ENCODE peak calls at places on chromosome 16, in five cellular contexts. G is left ventricle myocardium inferior; Y is vagina; L is kidney; V is CD8-positive, alpha-beta memory T cell. S is an unnamed sample.

GRCh38 chr16:59169168-59169567 is 435.1 kb upstream of the GOT2 start:
- DNase-seq in G (no peak), Y (no peak), V (no peak), L (no peak), S (no peak)

GRCh38 chr16:3612510-3613466 is 1.4 kb upstream of the SLX4 start:
- DNase-seq in G (no peak), L (no peak), V (no peak), Y (no peak), S (no peak)

GRCh38 chr16:11254913-11255736 is 879 bp downstream of the SOCS1 start:
- DNase-seq in L (peak; percentile 85), G (peak; percentile 33), V (peak; percentile 80), Y (no peak), S (peak; percentile 50)

GRCh38 chr16:68359398-68360191 is 48.8 kb downstream of the PRMT7 start:
- DNase-seq in Y (no peak), L (no peak), G (no peak), V (no peak), S (no peak)

GRCh38 chr16:53085539-53086450 is 31.0 kb downstream of the CHD9 start:
- DNase-seq in G (no peak), Y (no peak), L (no peak), V (no peak), S (no peak)

GRCh38 chr16:5058476-5058875 is 7.3 kb downstream of the C16orf89 start:
- DNase-seq in L (no peak), V (no peak), Y (no peak), G (no peak), S (no peak)

GRCh38 chr16:89210165-89210903 is 7.2 kb upstream of the ZNF778 start:
- DNase-seq in G (no peak), Y (no peak), V (no peak), L (no peak), S (no peak)

GRCh38 chr16:31002252-31002700 is 8.2 kb downstream of the STX1B start:
- DNase-seq in V (no peak), Y (no peak), G (no peak), L (no peak), S (no peak)

GRCh38 chr16:83744521-83744981 is 63.2 kb upstream of the HSBP1 start:
- DNase-seq in G (peak; percentile 20), L (peak; percentile 86), V (no peak), Y (no peak), S (no peak)

GRCh38 chr16:89072216-89073130 is 21.2 kb upstream of the ACSF3 start:
- DNase-seq in V (no peak), Y (no peak), G (peak; percentile 31), L (no peak), S (no peak)

GRCh38 chr16:25959216-25959615 is 267.5 kb downstream of the HS3ST4 start:
- DNase-seq in Y (no peak), G (no peak), L (no peak), V (no peak), S (no peak)

GRCh38 chr16:35689764-35690163 is 2230.4 kb downstream of the TP53TG3F start:
- DNase-seq in V (no peak), Y (no peak), L (no peak), G (no peak), S (no peak)

GRCh38 chr16:20611975-20612471 is 35.9 kb upstream of the ACSM2B start:
- DNase-seq in G (peak; percentile 80), L (no peak), V (no peak), Y (no peak), S (no peak)

GRCh38 chr16:59886021-59886420 is 1151.9 kb upstream of the GOT2 start:
- DNase-seq in G (peak; percentile 36), Y (no peak), V (no peak), L (no peak), S (no peak)

GRCh38 chr16:11276143-11276879 is at the start of gene PRM2:
- DNase-seq in V (no peak), G (no peak), Y (no peak), L (no peak), S (no peak)

GRCh38 chr16:66357523-66357928 is 9.0 kb upstream of the CDH5 start:
- DNase-seq in L (no peak), Y (no peak), G (no peak), V (peak; percentile 8), S (no peak)

GRCh38 chr16:46774743-46775177 is 26.6 kb upstream of the MYLK3 start:
- DNase-seq in L (no peak), Y (no peak), V (no peak), G (no peak), S (no peak)

GRCh38 chr16:17420821-17421220 is 49.9 kb downstream of the XYLT1 start:
- DNase-seq in G (no peak), Y (no peak), V (no peak), L (no peak), S (no peak)

GRCh38 chr16:53429221-53429943 is 4.9 kb upstream of the RBL2 start:
- DNase-seq in V (no peak), G (no peak), Y (no peak), L (no peak), S (no peak)

GRCh38 chr16:19540241-19540970 is 15.1 kb upstream of the VPS35L start:
- DNase-seq in V (no peak), G (no peak), Y (no peak), L (no peak), S (no peak)
- H3K36me3 ChIP-seq in V (peaks cover 19% of the 10 kb centered on the region), G (peaks cover 80% of the 10 kb centered on the region), Y (peaks cover 43% of the 10 kb centered on the region), L (peaks cover 13% of the 10 kb centered on the region), S (peaks cover 37% of the 10 kb centered on the region)

DNA sequence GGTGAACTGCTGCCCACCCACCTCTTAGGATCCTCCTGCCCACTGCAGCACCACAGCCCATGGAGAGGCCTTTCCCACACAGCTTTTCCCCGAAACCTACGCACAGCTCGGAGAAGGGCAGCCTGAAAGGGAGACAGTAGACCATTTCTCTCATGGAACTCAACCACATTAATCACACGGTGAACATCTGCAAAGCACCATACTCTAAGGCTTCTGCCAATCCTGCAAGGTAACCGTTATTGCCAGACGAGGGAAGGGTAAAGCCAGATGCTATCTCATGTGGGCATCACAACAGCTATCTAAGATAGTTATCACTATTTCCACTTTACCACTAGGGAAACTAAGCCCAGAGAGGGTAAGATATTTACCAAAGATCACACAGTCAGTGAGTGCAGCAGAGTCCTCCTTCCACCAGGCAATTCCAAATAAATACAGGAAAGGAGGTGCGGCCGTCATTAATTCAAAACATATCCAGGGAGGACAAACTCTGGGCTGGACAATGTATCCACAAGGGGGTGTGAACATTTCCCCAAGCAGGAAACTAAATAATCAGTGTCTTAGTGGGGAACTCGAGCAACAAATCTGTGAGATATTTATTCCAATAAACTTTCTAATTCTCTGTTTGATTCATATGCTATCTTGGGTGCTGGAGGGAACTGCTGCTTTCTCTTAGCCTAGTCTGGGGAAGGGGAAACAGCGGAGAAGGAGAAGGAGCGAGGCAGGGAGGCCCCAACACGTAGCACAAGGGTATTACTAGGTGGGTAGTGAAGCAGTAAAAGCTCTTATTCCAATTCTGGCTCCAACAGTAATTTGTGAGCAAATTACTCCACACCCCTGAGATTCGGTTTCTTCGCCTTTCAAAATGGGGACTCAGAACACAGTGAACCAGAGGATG is 723 bp downstream of the TMEM186 start:
- DNase-seq in G (no peak), Y (no peak), L (no peak), V (no peak), S (no peak)
- H3K9me3 ChIP-seq in G (no peaks in the 10 kb centered on the region), Y (no peaks in the 10 kb centered on the region), L (no peaks in the 10 kb centered on the region), V (no peaks in the 10 kb centered on the region), S (no peaks in the 10 kb centered on the region)

DNA sequence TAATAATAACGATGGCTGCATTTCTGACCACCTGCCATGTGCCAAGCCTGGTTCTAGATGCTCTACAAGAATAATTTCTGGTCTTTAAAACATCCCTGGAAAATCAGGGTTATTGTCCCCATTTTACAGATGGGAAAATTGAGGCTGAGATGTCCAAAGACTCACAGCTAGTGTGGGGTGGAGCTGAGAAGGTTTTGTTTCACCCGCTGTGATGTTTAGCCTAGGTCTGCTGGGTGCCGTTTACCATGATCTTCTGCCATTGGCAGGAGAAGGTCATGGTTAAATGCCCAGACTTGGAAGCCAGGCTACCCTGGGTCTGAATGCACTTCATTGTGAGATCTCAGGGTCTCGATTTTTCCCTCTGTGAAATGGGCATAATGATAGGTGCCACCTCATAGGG is 159.1 kb upstream of the PLCG2 start:
- DNase-seq in Y (no peak), V (no peak), G (no peak), L (no peak), S (no peak)
- H3K4me1 ChIP-seq in Y (peaks cover 83% of the 10 kb centered on the region), V (peaks cover 28% of the 10 kb centered on the region), G (peaks cover 20% of the 10 kb centered on the region), L (peaks cover 26% of the 10 kb centered on the region), S (peaks cover 18% of the 10 kb centered on the region)

DNA sequence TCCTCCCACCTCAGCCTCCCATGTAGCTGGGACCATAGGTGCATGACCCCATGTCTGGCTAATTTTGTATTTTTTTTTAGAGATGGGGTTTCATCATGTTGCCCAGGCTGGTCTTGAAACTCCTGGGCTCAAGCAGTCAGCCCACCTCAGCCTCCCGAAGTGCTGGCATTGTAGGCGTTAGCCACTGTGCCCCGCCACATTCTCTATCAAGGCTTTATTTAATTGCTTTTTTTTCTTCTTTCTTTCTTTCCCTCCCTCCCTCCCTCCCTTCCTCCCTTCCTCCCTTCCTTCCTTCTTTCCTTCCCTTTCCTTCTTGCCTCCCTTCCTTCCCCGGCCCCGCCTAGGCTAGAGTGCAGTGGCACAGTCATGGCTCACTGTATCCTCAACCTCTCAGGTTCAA is 23.7 kb downstream of the RSPRY1 start:
- DNase-seq in Y (no peak), G (no peak), V (no peak), L (no peak), S (no peak)
- H3K36me3 ChIP-seq in Y (peaks cover 74% of the 10 kb centered on the region), G (peaks cover 92% of the 10 kb centered on the region), V (peaks cover 48% of the 10 kb centered on the region), L (peaks cover 66% of the 10 kb centered on the region), S (peaks cover 59% of the 10 kb centered on the region)

GRCh38 chr16:75151798-75152197 is 3.5 kb downstream of the ZFP1 start:
- DNase-seq in V (no peak), G (no peak), Y (no peak), L (no peak), S (no peak)
- H3K9me3 ChIP-seq in V (peaks cover 5% of the 10 kb centered on the region), G (peaks cover 31% of the 10 kb centered on the region), Y (peaks cover 8% of the 10 kb centered on the region), L (no peaks in the 10 kb centered on the region), S (peaks cover 8% of the 10 kb centered on the region)

GRCh38 chr16:81627024-81627423 is 152.1 kb upstream of the PLCG2 start:
- DNase-seq in L (no peak), Y (no peak), G (no peak), V (no peak), S (no peak)

GRCh38 chr16:81625544-81626152 is 153.4 kb upstream of the PLCG2 start:
- DNase-seq in Y (no peak), L (peak; percentile 91), G (peak; percentile 53), V (no peak), S (no peak)

GRCh38 chr16:81626181-81626674 is 152.9 kb upstream of the PLCG2 start:
- DNase-seq in G (no peak), Y (no peak), V (no peak), L (no peak), S (no peak)

GRCh38 chr16:81623365-81624102 is 155.6 kb upstream of the PLCG2 start:
- DNase-seq in Y (no peak), V (peak; percentile 35), G (no peak), L (no peak), S (peak; percentile 25)

DNA sequence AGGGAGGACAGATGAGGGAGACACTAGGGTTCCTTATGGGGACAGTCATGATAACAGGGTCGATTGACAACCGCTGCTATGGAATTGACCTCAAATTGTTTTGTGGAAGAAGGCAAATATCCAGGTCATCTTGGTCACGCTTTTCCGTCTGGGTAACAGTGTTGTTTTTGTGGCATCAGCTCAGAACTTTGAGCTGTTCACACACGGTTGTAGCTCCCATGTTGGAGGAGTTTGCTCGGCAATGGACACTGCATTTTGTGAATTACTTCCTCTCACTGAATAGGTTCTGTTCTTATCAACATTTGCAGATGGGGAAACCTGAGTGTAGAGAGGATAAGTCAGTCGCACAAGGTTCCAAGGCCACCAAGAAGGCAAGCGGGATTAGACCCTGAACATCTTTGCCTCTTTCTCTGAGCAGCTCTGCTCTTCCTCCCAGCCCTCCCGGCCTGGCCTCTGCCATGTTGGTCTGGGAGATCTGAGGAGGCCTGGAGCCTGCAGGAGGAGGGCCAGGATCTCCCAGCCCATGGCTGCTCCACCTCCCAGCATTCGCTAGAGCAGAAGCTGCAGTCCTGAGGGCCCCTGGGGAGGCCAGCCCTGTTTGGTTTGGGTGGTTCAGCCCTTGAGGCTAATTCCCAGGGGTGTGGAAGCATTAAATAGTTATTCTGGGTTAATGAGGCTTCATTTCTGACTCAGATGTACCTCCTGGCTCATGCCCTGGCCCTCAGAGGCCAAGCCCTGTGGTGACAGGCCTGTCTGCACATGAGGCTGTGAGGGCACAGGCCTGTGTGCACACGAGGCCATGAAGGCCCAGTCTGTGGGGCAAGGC is 154.2 kb upstream of the PLCG2 start:
- DNase-seq in G (no peak), L (no peak), Y (no peak), V (no peak), S (no peak)
- H3K4me1 ChIP-seq in G (peaks cover 17% of the 10 kb centered on the region), L (peaks cover 16% of the 10 kb centered on the region), Y (peaks cover 60% of the 10 kb centered on the region), V (peaks cover 12% of the 10 kb centered on the region), S (no peaks in the 10 kb centered on the region)

S was measured in effector memory CD4-positive, alpha-beta T cell.